ENCODE peak calls at places on chromosomes 3 and 15, in eight cellular contexts. One of them, this sample, is unnamed. For H3K27me3, the result is how much of the 10 kb centered on the place peaks cover.

GRCh38 chr3:159620873-159621272 is 367.8 kb upstream of the IL12A start:
- DNase-seq in Karpas-422: no peak
- DNase-seq in DND-41: no peak
- DNase-seq in right cardiac atrium: no peak
- DNase-seq in adrenal gland: no peak
- DNase-seq in testis: no peak
- DNase-seq in NT2/D1: no peak
- DNase-seq in transverse colon: no peak
- DNase-seq in this sample: no peak

GRCh38 chr3:4999626-5000184 is 20.5 kb downstream of the BHLHE40 start:
- DNase-seq in Karpas-422: no peak
- DNase-seq in DND-41: peak
- DNase-seq in right cardiac atrium: no peak
- DNase-seq in adrenal gland: no peak
- DNase-seq in testis: no peak
- DNase-seq in NT2/D1: no peak
- DNase-seq in transverse colon: no peak
- DNase-seq in this sample: no peak

GRCh38 chr3:182327196-182327681 is 466.1 kb upstream of the ATP11B start:
- DNase-seq in Karpas-422: no peak
- DNase-seq in DND-41: no peak
- DNase-seq in right cardiac atrium: no peak
- DNase-seq in adrenal gland: no peak
- DNase-seq in testis: no peak
- DNase-seq in NT2/D1: peak
- DNase-seq in transverse colon: no peak
- DNase-seq in this sample: no peak

GRCh38 chr15:59524331-59524731 is 86.3 kb downstream of the FAM81A start:
- DNase-seq in Karpas-422: no peak
- DNase-seq in DND-41: no peak
- DNase-seq in right cardiac atrium: no peak
- DNase-seq in adrenal gland: no peak
- DNase-seq in testis: no peak
- DNase-seq in NT2/D1: no peak
- DNase-seq in transverse colon: no peak
- DNase-seq in this sample: peak

GRCh38 chr15:49664706-49665105 is 43.9 kb downstream of the DTWD1 start:
- DNase-seq in Karpas-422: no peak
- DNase-seq in DND-41: no peak
- DNase-seq in right cardiac atrium: no peak
- DNase-seq in adrenal gland: no peak
- DNase-seq in testis: no peak
- DNase-seq in NT2/D1: no peak
- DNase-seq in transverse colon: no peak
- DNase-seq in this sample: no peak

GRCh38 chr15:80778964-80779657 is at the start of gene CEMIP:
- DNase-seq in Karpas-422: no peak
- DNase-seq in DND-41: no peak
- DNase-seq in right cardiac atrium: peak
- DNase-seq in adrenal gland: peak
- DNase-seq in testis: peak
- DNase-seq in NT2/D1: peak
- DNase-seq in transverse colon: peak
- DNase-seq in this sample: peak

GRCh38 chr3:72263223-72264015 is 478.5 kb upstream of the PROK2 start:
- DNase-seq in Karpas-422: no peak
- DNase-seq in DND-41: no peak
- DNase-seq in right cardiac atrium: no peak
- DNase-seq in adrenal gland: no peak
- DNase-seq in testis: no peak
- DNase-seq in NT2/D1: no peak
- DNase-seq in transverse colon: no peak
- DNase-seq in this sample: no peak

GRCh38 chr15:43441316-43441715 is 51.6 kb downstream of the TP53BP1 start:
- DNase-seq in Karpas-422: no peak
- DNase-seq in DND-41: no peak
- DNase-seq in right cardiac atrium: no peak
- DNase-seq in adrenal gland: no peak
- DNase-seq in testis: no peak
- DNase-seq in NT2/D1: no peak
- DNase-seq in transverse colon: no peak
- DNase-seq in this sample: no peak

GRCh38 chr3:71987828-71988227 is 202.9 kb upstream of the PROK2 start:
- DNase-seq in Karpas-422: no peak
- DNase-seq in DND-41: peak
- DNase-seq in right cardiac atrium: no peak
- DNase-seq in adrenal gland: no peak
- DNase-seq in testis: no peak
- DNase-seq in NT2/D1: no peak
- DNase-seq in transverse colon: no peak
- DNase-seq in this sample: no peak

GRCh38 chr15:40543082-40543481 is 21.8 kb downstream of the CCDC32 start:
- DNase-seq in Karpas-422: no peak
- DNase-seq in DND-41: no peak
- DNase-seq in right cardiac atrium: no peak
- DNase-seq in adrenal gland: no peak
- DNase-seq in testis: no peak
- DNase-seq in NT2/D1: no peak
- DNase-seq in transverse colon: no peak
- DNase-seq in this sample: no peak

GRCh38 chr15:63597033-63597790 is at the start of gene FBXL22:
- DNase-seq in Karpas-422: no peak
- DNase-seq in DND-41: no peak
- DNase-seq in right cardiac atrium: peak
- DNase-seq in adrenal gland: no peak
- DNase-seq in testis: peak
- DNase-seq in NT2/D1: no peak
- DNase-seq in transverse colon: peak
- DNase-seq in this sample: no peak

GRCh38 chr3:39011191-39011736 is 40.5 kb downstream of the SCN11A start:
- DNase-seq in Karpas-422: no peak
- DNase-seq in DND-41: no peak
- DNase-seq in right cardiac atrium: no peak
- DNase-seq in adrenal gland: no peak
- DNase-seq in testis: no peak
- DNase-seq in NT2/D1: no peak
- DNase-seq in transverse colon: no peak
- DNase-seq in this sample: no peak

GRCh38 chr3:27632431-27633223 is 89.5 kb downstream of the EOMES start:
- DNase-seq in Karpas-422: peak
- DNase-seq in DND-41: no peak
- DNase-seq in right cardiac atrium: peak
- DNase-seq in adrenal gland: peak
- DNase-seq in testis: peak
- DNase-seq in NT2/D1: no peak
- DNase-seq in transverse colon: peak
- DNase-seq in this sample: no peak

GRCh38 chr3:9500108-9501050 is 53.2 kb downstream of the LHFPL4 start:
- DNase-seq in Karpas-422: peak
- DNase-seq in DND-41: peak
- DNase-seq in right cardiac atrium: peak
- DNase-seq in adrenal gland: peak
- DNase-seq in testis: peak
- DNase-seq in NT2/D1: peak
- DNase-seq in transverse colon: peak
- DNase-seq in this sample: peak

GRCh38 chr15:45454825-45455224 is 67.7 kb downstream of the SLC30A4 start:
- DNase-seq in Karpas-422: no peak
- DNase-seq in DND-41: peak
- DNase-seq in right cardiac atrium: peak
- DNase-seq in adrenal gland: peak
- DNase-seq in testis: peak
- DNase-seq in NT2/D1: no peak
- DNase-seq in transverse colon: peak
- DNase-seq in this sample: peak

GRCh38 chr3:98454929-98455328 is 8.1 kb upstream of the OR5K1 start:
- DNase-seq in Karpas-422: no peak
- DNase-seq in DND-41: no peak
- DNase-seq in right cardiac atrium: no peak
- DNase-seq in adrenal gland: no peak
- DNase-seq in testis: no peak
- DNase-seq in NT2/D1: no peak
- DNase-seq in transverse colon: no peak
- DNase-seq in this sample: no peak

GRCh38 chr3:45644063-45644462 is 45.1 kb upstream of the SACM1L start:
- DNase-seq in Karpas-422: peak
- DNase-seq in DND-41: no peak
- DNase-seq in right cardiac atrium: no peak
- DNase-seq in adrenal gland: no peak
- DNase-seq in testis: no peak
- DNase-seq in NT2/D1: no peak
- DNase-seq in transverse colon: no peak
- DNase-seq in this sample: no peak

GRCh38 chr3:177787279-177788041 is 590.2 kb upstream of the TBL1XR1 start:
- DNase-seq in Karpas-422: no peak
- DNase-seq in DND-41: no peak
- DNase-seq in right cardiac atrium: no peak
- DNase-seq in adrenal gland: no peak
- DNase-seq in testis: no peak
- DNase-seq in NT2/D1: no peak
- DNase-seq in transverse colon: no peak
- DNase-seq in this sample: no peak

GRCh38 chr3:142098974-142099373 is 50.4 kb downstream of the TFDP2 start:
- DNase-seq in Karpas-422: no peak
- DNase-seq in DND-41: no peak
- DNase-seq in right cardiac atrium: no peak
- DNase-seq in adrenal gland: no peak
- DNase-seq in testis: no peak
- DNase-seq in NT2/D1: no peak
- DNase-seq in transverse colon: no peak
- DNase-seq in this sample: peak

GRCh38 chr15:89515477-89515876 is 19.1 kb upstream of the RHCG start:
- DNase-seq in Karpas-422: no peak
- DNase-seq in DND-41: no peak
- DNase-seq in right cardiac atrium: no peak
- DNase-seq in adrenal gland: no peak
- DNase-seq in testis: no peak
- DNase-seq in NT2/D1: no peak
- DNase-seq in transverse colon: no peak
- DNase-seq in this sample: no peak
- H3K27me3 ChIP-seq in Karpas-422: under half
- H3K27me3 ChIP-seq in DND-41: under half
- H3K27me3 ChIP-seq in right cardiac atrium: under half
- H3K27me3 ChIP-seq in adrenal gland: under half
- H3K27me3 ChIP-seq in testis: under half
- H3K27me3 ChIP-seq in NT2/D1: under half
- H3K27me3 ChIP-seq in transverse colon: under half
- H3K27me3 ChIP-seq in this sample: under half

DNA sequence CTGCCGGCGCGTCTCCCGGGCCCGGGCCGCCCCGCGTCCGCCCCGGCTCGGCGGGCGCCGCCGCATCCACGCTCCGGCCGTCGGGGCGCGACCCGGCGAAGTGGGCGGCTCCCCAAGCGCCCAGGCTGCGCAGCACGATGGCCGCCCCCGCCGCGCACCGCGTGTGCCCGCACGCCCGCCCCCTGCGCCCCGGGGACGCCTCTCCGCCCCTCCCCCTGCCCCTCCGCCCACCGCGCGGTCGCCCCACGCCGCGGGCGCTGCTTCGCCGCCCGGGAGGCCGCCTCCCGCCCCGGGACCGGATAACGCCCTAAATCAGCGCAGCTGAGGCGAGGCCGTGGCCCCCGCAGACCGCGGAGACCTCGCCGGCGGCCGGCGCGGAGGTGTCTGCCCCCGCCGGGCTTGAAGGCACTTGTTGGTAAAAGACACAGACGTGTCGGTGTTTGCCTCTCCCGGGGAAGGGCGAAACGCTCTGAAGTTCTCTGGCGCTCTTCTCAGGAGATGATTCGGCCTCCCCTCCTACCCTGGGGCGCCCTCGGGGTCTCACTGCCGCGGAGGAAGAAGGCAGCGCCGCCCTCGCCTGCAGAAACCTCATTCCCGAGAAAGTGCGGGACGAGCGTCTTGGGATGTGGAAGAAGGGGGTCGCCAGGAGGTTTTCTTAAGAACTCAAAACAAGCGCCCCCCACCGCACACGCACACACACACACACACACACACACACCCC is at the start of gene BNC1:
- DNase-seq in Karpas-422: no peak
- DNase-seq in DND-41: no peak
- DNase-seq in right cardiac atrium: peak
- DNase-seq in adrenal gland: no peak
- DNase-seq in testis: peak
- DNase-seq in NT2/D1: no peak
- DNase-seq in transverse colon: no peak
- DNase-seq in this sample: no peak
- H3K4me3 ChIP-seq in Karpas-422: no peak
- H3K4me3 ChIP-seq in DND-41: no peak
- H3K4me3 ChIP-seq in right cardiac atrium: peak
- H3K4me3 ChIP-seq in adrenal gland: no peak
- H3K4me3 ChIP-seq in testis: peak
- H3K4me3 ChIP-seq in NT2/D1: peak
- H3K4me3 ChIP-seq in transverse colon: peak
- H3K4me3 ChIP-seq in this sample: no peak

DNA sequence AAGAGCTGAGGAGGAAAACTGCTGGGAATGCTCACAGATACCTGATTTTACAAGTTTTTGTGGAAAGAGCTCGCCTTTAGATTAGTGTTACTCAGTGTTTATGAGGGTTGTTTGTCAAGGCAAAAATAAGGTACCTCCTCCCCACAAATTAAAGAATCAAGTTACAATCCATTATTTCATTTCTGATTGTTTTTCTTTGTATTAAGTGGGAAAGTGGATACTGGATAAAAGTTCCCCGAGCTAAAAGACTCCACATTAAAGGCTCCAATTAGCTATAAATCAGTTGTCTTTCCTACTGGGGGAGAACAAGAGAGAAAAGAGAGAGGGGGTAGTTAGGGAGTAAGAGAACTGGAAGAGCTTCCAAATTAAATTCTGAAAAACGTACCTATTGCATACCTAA is 1.9 kb downstream of the ALDH1A2 start:
- DNase-seq in Karpas-422: no peak
- DNase-seq in DND-41: no peak
- DNase-seq in right cardiac atrium: no peak
- DNase-seq in adrenal gland: no peak
- DNase-seq in testis: no peak
- DNase-seq in NT2/D1: no peak
- DNase-seq in transverse colon: no peak
- DNase-seq in this sample: no peak
- H3K27me3 ChIP-seq in Karpas-422: under half
- H3K27me3 ChIP-seq in DND-41: under half
- H3K27me3 ChIP-seq in right cardiac atrium: under half
- H3K27me3 ChIP-seq in adrenal gland: half or more
- H3K27me3 ChIP-seq in testis: under half
- H3K27me3 ChIP-seq in NT2/D1: half or more
- H3K27me3 ChIP-seq in transverse colon: half or more
- H3K27me3 ChIP-seq in this sample: half or more

GRCh38 chr3:128056258-128056657 is 4.0 kb downstream of the SEC61A1 start:
- DNase-seq in Karpas-422: no peak
- DNase-seq in DND-41: no peak
- DNase-seq in right cardiac atrium: no peak
- DNase-seq in adrenal gland: no peak
- DNase-seq in testis: no peak
- DNase-seq in NT2/D1: no peak
- DNase-seq in transverse colon: no peak
- DNase-seq in this sample: no peak
- H3K4me3 ChIP-seq in Karpas-422: no peak
- H3K4me3 ChIP-seq in DND-41: no peak
- H3K4me3 ChIP-seq in right cardiac atrium: no peak
- H3K4me3 ChIP-seq in adrenal gland: no peak
- H3K4me3 ChIP-seq in testis: no peak
- H3K4me3 ChIP-seq in NT2/D1: no peak
- H3K4me3 ChIP-seq in transverse colon: no peak
- H3K4me3 ChIP-seq in this sample: no peak